ENCODE peak calls at places on chromosome 4, in four cellular contexts. C is mesenchymal stem cell, G is NT2/D1, I is endodermal cell. Z is an unnamed sample.

GRCh38 chr4:54717694-54718093 is 59.9 kb downstream of the KIT start:
- DNase-seq in C (no peak), G (no peak), I (no peak), Z (no peak)

GRCh38 chr4:53786632-53787031 is 195.3 kb upstream of the LNX1 start:
- DNase-seq in C (peak; percentile 92), G (no peak), I (no peak), Z (no peak)

GRCh38 chr4:29276150-29276549 is 1444.0 kb upstream of the PCDH7 start:
- DNase-seq in C (no peak), G (no peak), I (no peak), Z (no peak)

GRCh38 chr4:133865606-133866327 is 335.8 kb downstream of the PABPC4L start:
- DNase-seq in C (peak; percentile 96), G (peak; percentile 13), I (peak; percentile 57), Z (peak; percentile 96)

GRCh38 chr4:1445716-1446445 is 39.6 kb upstream of the NKX1-1 start:
- DNase-seq in C (no peak), G (no peak), I (no peak), Z (no peak)

GRCh38 chr4:141375855-141376254 is 155.2 kb downstream of the ZNF330 start:
- DNase-seq in C (peak; percentile 67), G (peak; percentile 32), I (peak; percentile 74), Z (peak; percentile 93)

GRCh38 chr4:149638073-149638472 is 177.6 kb downstream of the IQCM start:
- DNase-seq in C (no peak), G (no peak), I (no peak), Z (no peak)

GRCh38 chr4:162241857-162242256 is 78.1 kb upstream of the FSTL5 start:
- DNase-seq in C (no peak), G (no peak), I (no peak), Z (no peak)

GRCh38 chr4:98950925-98951324 is 22.0 kb upstream of the EIF4E start:
- DNase-seq in C (no peak), G (no peak), I (no peak), Z (no peak)

GRCh38 chr4:93947318-93947717 is 118.8 kb downstream of the ATOH1 start:
- DNase-seq in C (no peak), G (no peak), I (no peak), Z (no peak)

GRCh38 chr4:29002151-29002550 is 1718.0 kb upstream of the PCDH7 start:
- DNase-seq in C (no peak), G (peak; percentile 91), I (peak; percentile 87), Z (no peak)

GRCh38 chr4:185566972-185567749 is 31.9 kb upstream of the PDLIM3 start:
- DNase-seq in C (peak; percentile 99), G (no peak), I (no peak), Z (peak; percentile 90)

GRCh38 chr4:40699648-40700047 is 50.1 kb upstream of the NSUN7 start:
- DNase-seq in C (peak; percentile 35), G (no peak), I (no peak), Z (peak; percentile 23)

GRCh38 chr4:90415116-90415515 is 287.9 kb downstream of the CCSER1 start:
- DNase-seq in C (no peak), G (no peak), I (no peak), Z (no peak)

GRCh38 chr4:41125558-41126311 is 88.6 kb downstream of the APBB2 start:
- DNase-seq in C (no peak), G (no peak), I (peak; percentile 53), Z (no peak)

GRCh38 chr4:2142630-2143427 is 83.7 kb downstream of the NAT8L start:
- DNase-seq in C (peak; percentile 14), G (no peak), I (no peak), Z (peak; percentile 62)

GRCh38 chr4:180449395-180449956 is 1793.7 kb upstream of the TENM3 start:
- DNase-seq in C (peak; percentile 24), G (peak; percentile 28), I (peak; percentile 84), Z (peak; percentile 51)

GRCh38 chr4:2045518-2045951 is 13.6 kb upstream of the NAT8L start:
- DNase-seq in C (no peak), G (no peak), I (no peak), Z (peak; percentile 17)

GRCh38 chr4:85951-86350 is 32.8 kb downstream of the ZNF595 start:
- DNase-seq in C (no peak), G (no peak), I (no peak), Z (no peak)

GRCh38 chr4:175369087-175369486 is 443.0 kb downstream of the GPM6A start:
- DNase-seq in C (peak; percentile 1), G (no peak), I (no peak), Z (peak; percentile 81)

GRCh38 chr4:114005569-114006442 is 26.4 kb upstream of the ARSJ start:
- DNase-seq in C (no peak), G (no peak), I (no peak), Z (peak; percentile 94)

GRCh38 chr4:170990989-170991589 is 822.1 kb upstream of the GALNTL6 start:
- DNase-seq in C (peak; percentile 40), G (peak; percentile 43), I (peak; percentile 80), Z (no peak)

GRCh38 chr4:13536607-13537006 is 7.7 kb downstream of the NKX3-2 start:
- DNase-seq in C (no peak), G (no peak), I (no peak), Z (no peak)

GRCh38 chr4:72494156-72494555 is 74.9 kb downstream of the ADAMTS3 start:
- DNase-seq in C (no peak), G (no peak), I (no peak), Z (no peak)

GRCh38 chr4:158782539-158783360 is 13.9 kb downstream of the FNIP2 start:
- DNase-seq in C (no peak), G (no peak), I (no peak), Z (peak; percentile 68)

GRCh38 chr4:186485621-186486062 is 69.7 kb downstream of the MTNR1A start:
- DNase-seq in C (peak; percentile 24), G (no peak), I (no peak), Z (peak; percentile 15)

GRCh38 chr4:163228648-163229047 is 62.0 kb upstream of the NAF1 start:
- DNase-seq in C (no peak), G (no peak), I (no peak), Z (no peak)

GRCh38 chr4:82428969-82429727 is 1.1 kb downstream of the HNRNPDL start:
- DNase-seq in C (peak; percentile 89), G (peak; percentile 63), I (peak; percentile 98), Z (peak; percentile 78)

GRCh38 chr4:87121332-87122065 is 98.9 kb downstream of the KLHL8 start:
- DNase-seq in C (no peak), G (no peak), I (no peak), Z (peak; percentile 70)

GRCh38 chr4:1760521-1761001 is 32.5 kb upstream of the FGFR3 start:
- DNase-seq in C (no peak), G (no peak), I (no peak), Z (no peak)

GRCh38 chr4:42767669-42768068 is 110.8 kb upstream of the ATP8A1 start:
- DNase-seq in C (no peak), G (no peak), I (peak; percentile 56), Z (no peak)

GRCh38 chr4:108030332-108030731 is 40.6 kb downstream of the HADH start:
- DNase-seq in C (peak; percentile 82), G (peak; percentile 33), I (peak; percentile 82), Z (peak; percentile 64)

GRCh38 chr4:38868055-38868965 is 704 bp downstream of the FAM114A1 start:
- DNase-seq in C (peak; percentile 55), G (no peak), I (peak; percentile 68), Z (peak; percentile 45)

GRCh38 chr4:663438-664428 is 10.3 kb downstream of the ATP5ME start:
- DNase-seq in C (no peak), G (peak; percentile 39), I (peak; percentile 89), Z (no peak)

GRCh38 chr4:70632028-70632427 is 3.5 kb downstream of the ENAM start:
- DNase-seq in C (no peak), G (no peak), I (no peak), Z (peak; percentile 39)

GRCh38 chr4:88880501-88881226 is 176.3 kb downstream of the FAM13A start:
- DNase-seq in C (no peak), G (no peak), I (no peak), Z (no peak)

DNA sequence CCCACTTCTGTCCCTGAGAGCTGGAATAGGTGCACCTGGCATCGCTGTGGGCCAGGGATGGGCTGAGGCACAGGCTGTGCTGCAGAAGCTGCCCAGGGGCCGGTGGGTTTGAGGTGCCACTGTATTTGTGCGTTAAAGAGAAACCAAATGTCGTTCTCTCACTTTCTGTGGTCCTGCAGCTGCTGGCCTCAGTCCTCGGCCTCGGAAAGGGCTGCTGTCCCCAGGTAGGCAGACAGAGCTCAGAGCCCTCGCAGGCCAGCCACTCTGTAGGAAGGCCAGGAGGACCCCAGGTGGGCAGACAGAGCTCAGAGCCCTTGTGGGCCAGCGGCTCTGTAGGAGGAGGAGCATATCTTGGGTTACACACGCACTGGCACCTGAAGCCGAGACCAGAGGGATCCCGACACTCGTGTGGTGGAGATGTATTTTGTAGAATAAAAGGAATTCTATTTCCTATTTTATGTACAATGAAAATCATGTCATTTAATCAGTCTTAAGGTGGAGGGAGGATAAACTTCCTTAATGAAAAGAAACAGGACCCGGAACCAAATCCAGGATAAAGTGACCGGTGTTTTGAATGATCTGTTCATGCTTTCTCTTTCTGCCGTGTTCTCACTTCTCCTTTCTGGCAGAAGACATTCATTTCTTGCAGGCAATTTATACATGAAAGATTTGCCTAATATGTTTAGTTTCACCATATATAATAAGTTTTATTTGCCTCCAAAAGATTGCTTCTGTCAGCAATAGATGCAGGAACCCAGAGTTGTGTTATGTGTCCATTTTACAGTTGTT is 54.4 kb upstream of the HGFAC start:
- DNase-seq in C (no peak), G (no peak), I (peak; percentile 64), Z (no peak)
- H3K9ac ChIP-seq in C (peak overlapping the region; percentile 88), G (no peak overlapping the region), I (no peak overlapping the region), Z (peak overlapping the region; percentile 28)

GRCh38 chr4:147769386-147769785 is 37.5 kb downstream of the ARHGAP10 start:
- DNase-seq in C (no peak), G (no peak), I (no peak), Z (no peak)
- H3K27me3 ChIP-seq in C (no peaks in the 10 kb centered on the region), G (no peaks in the 10 kb centered on the region), I (no peaks in the 10 kb centered on the region), Z (no peaks in the 10 kb centered on the region)

GRCh38 chr4:105088110-105088879 is 58.4 kb upstream of the TET2 start:
- DNase-seq in C (peak; percentile 93), G (peak; percentile 33), I (peak; percentile 60), Z (peak; percentile 97)
- H3K9ac ChIP-seq in C (peak overlapping the region; percentile 55), G (no peak overlapping the region), I (no peak overlapping the region), Z (no peak overlapping the region)

GRCh38 chr4:31516520-31516919 is 796.4 kb downstream of the PCDH7 start:
- DNase-seq in C (no peak), G (no peak), I (no peak), Z (no peak)

DNA sequence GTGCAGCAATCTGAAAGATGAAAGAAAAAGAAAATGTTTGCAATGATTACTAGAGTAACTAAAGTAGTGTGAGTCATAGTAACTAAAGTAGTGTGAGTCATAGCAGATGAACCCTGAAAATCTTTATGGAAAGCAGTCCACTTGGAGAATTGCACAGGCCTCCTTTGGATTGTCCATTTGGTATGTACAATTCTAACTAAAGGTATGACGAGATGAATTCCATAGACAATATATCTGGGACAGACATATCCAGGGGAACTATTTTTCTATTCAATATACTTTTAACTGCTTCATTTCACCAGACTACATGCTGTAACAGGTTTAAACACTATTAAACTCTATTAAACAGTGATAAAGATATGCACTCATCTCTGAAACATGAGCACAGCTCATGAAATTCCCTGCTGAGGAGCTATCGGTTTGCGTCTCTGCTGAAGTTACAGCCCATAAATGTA is 798.7 kb downstream of the PCDH7 start:
- DNase-seq in C (peak; percentile 76), G (no peak), I (no peak), Z (peak; percentile 81)
- H3K27me3 ChIP-seq in C (no peaks in the 10 kb centered on the region), G (no peaks in the 10 kb centered on the region), I (no peaks in the 10 kb centered on the region), Z (no peaks in the 10 kb centered on the region)